ENCODE peak calls at places on chromosomes 3 and 15, in six cellular contexts. L is A549, G is HCT116, M is heart left ventricle, K is testis, N is H54. T is an unnamed sample.

GRCh38 chr3:172195393-172195754 is 156.0 kb downstream of the FNDC3B start:
- DNase-seq in L (no peak), G (no peak), M (no peak), K (no peak), N (no peak), T (no peak)

GRCh38 chr15:51576911-51577500 is 45.6 kb downstream of the DMXL2 start:
- DNase-seq in L (no peak), G (no peak), M (no peak), K (no peak), N (no peak), T (no peak)

GRCh38 chr3:111768571-111769100 is 90.4 kb upstream of the PHLDB2 start:
- DNase-seq in L (peak), G (peak), M (no peak), K (no peak), N (peak), T (no peak)

GRCh38 chr3:14467723-14468620 is 65.6 kb downstream of the SLC6A6 start:
- DNase-seq in L (peak), G (no peak), M (peak), K (peak), N (peak), T (peak)

GRCh38 chr3:65331730-65332129 is 643.9 kb upstream of the ADAMTS9 start:
- DNase-seq in L (no peak), G (no peak), M (no peak), K (no peak), N (no peak), T (no peak)

GRCh38 chr3:126474498-126475410 is 937 bp downstream of the ZXDC start:
- DNase-seq in L (peak), G (peak), M (peak), K (peak), N (peak), T (peak)

GRCh38 chr15:43406192-43406591 is 35.3 kb downstream of the TUBGCP4 start:
- DNase-seq in L (no peak), G (no peak), M (no peak), K (no peak), N (no peak), T (no peak)

GRCh38 chr3:61378321-61378720 is 127.1 kb upstream of the FHIT start:
- DNase-seq in L (no peak), G (no peak), M (no peak), K (no peak), N (no peak), T (no peak)

GRCh38 chr3:152269423-152270144 is 855 bp downstream of the MBNL1 start:
- DNase-seq in L (peak), G (no peak), M (peak), K (peak), N (no peak), T (peak)

GRCh38 chr3:76497636-76498035 is 542.3 kb upstream of the ROBO2 start:
- DNase-seq in L (no peak), G (no peak), M (no peak), K (no peak), N (peak), T (no peak)

GRCh38 chr15:35479423-35479822 is 66.5 kb downstream of the DPH6 start:
- DNase-seq in L (no peak), G (no peak), M (no peak), K (no peak), N (no peak), T (no peak)

GRCh38 chr15:58521293-58521991 is 89.7 kb downstream of the LIPC start:
- DNase-seq in L (peak), G (peak), M (peak), K (peak), N (peak), T (peak)

GRCh38 chr15:80856400-80856799 is 77.2 kb downstream of the CEMIP start:
- DNase-seq in L (peak), G (no peak), M (no peak), K (no peak), N (no peak), T (no peak)

GRCh38 chr3:144384241-144384979 is 412.8 kb downstream of the DIPK2A start:
- DNase-seq in L (no peak), G (no peak), M (no peak), K (no peak), N (no peak), T (no peak)

GRCh38 chr3:51353566-51354140 is 31.4 kb upstream of the MANF start:
- DNase-seq in L (no peak), G (no peak), M (no peak), K (no peak), N (no peak), T (no peak)

GRCh38 chr15:92891533-92892200 is 8.5 kb upstream of the CHD2 start:
- DNase-seq in L (no peak), G (no peak), M (no peak), K (no peak), N (no peak), T (no peak)
- TF ChIP-seq POLR2A in L (no peak), G (no peak), M (no peak), K (no peak), N (no peak), T (no peak)

DNA sequence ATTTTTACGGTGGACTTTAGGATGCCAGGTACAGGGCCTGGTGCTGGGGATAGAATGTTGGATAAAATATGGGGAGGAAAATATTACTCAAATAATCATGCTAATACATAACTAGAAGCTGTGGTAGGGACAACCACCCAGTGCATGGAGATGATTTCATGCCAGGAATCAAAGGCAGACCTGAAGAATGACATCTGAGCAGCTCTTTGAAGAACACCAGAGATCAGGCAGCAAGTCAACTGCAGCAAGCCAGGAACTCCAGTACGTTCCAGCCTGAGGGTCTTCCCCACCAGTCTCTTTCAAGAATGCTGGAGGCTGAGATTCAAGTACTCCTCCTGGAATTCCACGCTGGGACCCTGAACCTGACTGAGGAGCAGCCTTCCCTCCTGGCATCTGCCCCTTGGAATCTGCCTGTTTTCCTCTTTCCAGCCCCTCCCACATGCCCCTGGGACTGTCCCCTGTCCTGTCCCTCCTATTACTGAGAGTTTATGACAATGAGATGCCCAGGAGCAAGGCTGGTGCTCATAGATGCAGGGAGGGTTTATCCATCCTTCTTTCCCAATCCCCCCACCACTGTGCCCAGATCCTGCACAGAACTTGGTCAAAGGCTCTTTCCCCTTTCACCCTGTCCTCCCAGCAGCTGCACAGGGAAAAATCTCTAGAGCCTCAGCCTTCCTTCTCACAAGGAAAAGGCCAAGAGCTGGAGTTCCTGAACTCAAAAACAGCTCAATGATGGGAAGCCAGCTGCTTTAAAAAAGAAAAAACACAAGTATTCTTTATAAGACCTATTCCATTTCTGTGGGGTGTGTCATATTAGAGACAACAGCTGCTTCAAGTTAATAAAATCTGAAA is 68.0 kb downstream of the PDZRN3 start:
- DNase-seq in L (no peak), G (no peak), M (no peak), K (no peak), N (no peak), T (no peak)
- TF ChIP-seq POLR2A in L (no peak), G (no peak), M (no peak), K (no peak), N (no peak), T (no peak)

GRCh38 chr3:194139977-194140351 is 4.0 kb downstream of the HES1 start:
- DNase-seq in L (no peak), G (no peak), M (no peak), K (no peak), N (no peak), T (peak)

GRCh38 chr3:194142156-194142910 is 6.4 kb downstream of the HES1 start:
- DNase-seq in L (no peak), G (no peak), M (peak), K (peak), N (no peak), T (peak)

GRCh38 chr3:194139085-194139976 is 3.4 kb downstream of the HES1 start:
- DNase-seq in L (no peak), G (no peak), M (peak), K (peak), N (no peak), T (peak)

GRCh38 chr3:194140520-194141414 is 4.8 kb downstream of the HES1 start:
- DNase-seq in L (no peak), G (no peak), M (peak), K (peak), N (peak), T (peak)

DNA sequence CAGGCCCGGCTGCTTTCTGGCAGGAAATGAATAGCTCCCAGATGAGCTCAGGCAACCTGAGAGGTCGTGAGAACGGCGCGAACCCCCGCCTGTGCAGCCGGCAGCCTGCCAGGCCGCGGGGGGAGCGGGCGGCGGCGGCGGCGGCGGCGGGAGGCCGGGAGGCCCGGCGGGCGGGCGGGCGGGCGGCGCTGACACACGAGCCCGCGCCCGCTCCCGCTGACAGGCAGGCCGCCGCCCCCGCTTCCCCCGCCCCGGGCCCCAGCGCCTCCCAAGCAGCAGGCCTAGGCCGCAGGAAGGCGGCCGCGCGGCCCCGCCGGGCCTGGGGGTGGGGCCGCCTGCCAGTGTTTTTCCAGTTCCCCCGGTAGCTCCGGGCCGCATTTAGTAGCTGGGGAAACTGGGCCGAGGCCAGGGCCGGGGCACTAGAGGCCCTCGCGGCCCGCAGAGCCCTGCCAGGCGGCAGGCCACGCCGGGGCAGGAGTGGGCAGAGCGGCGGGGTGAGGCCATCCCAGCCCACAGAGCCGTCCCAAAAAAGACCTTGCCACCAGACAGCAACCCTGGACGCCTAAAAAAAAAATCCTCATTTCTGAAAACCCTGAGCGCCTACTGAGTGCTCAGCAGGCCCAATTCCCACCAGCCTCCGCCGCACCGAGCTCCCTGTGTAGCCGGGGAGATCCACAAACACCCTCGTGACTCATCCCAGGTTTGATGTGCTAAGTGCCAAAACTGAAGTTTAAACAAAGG is 5.6 kb downstream of the HES1 start:
- DNase-seq in L (peak), G (peak), M (peak), K (peak), N (peak), T (peak)
- TF ChIP-seq POLR2A in L (no peak), G (no peak), M (no peak), K (no peak), N (peak), T (peak)

DNA sequence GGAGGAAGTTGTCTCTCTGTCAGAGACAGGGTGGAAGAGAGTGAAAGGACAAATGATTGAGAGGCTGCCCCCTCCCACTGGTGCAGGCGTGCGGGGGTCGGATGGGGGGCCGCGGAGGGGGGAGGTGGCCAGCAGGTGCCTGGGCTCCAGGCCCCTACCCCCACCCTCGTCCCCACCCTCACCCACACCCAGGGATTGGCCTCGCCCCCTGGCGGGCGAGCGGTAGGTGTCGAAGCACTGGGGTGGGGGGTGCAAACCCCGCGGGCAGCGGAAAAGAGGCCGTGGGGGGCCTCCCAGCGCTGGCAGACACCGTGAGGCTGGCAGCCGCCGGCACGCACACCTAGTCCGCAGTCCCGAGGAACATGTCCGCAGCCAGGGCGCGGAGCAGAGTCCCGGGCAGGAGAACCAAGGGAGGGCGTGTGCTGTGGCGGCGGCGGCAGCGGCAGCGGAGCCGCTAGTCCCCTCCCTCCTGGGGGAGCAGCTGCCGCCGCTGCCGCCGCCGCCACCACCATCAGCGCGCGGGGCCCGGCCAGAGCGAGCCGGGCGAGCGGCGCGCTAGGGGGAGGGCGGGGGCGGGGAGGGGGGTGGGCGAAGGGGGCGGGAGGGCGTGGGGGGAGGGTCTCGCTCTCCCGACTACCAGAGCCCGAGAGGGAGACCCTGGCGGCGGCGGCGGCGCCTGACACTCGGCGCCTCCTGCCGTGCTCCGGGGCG is at the start of gene KAT2B:
- DNase-seq in L (peak), G (no peak), M (peak), K (peak), N (peak), T (peak)
- TF ChIP-seq POLR2A in L (no peak), G (no peak), M (no peak), K (no peak), N (no peak), T (peak)

DNA sequence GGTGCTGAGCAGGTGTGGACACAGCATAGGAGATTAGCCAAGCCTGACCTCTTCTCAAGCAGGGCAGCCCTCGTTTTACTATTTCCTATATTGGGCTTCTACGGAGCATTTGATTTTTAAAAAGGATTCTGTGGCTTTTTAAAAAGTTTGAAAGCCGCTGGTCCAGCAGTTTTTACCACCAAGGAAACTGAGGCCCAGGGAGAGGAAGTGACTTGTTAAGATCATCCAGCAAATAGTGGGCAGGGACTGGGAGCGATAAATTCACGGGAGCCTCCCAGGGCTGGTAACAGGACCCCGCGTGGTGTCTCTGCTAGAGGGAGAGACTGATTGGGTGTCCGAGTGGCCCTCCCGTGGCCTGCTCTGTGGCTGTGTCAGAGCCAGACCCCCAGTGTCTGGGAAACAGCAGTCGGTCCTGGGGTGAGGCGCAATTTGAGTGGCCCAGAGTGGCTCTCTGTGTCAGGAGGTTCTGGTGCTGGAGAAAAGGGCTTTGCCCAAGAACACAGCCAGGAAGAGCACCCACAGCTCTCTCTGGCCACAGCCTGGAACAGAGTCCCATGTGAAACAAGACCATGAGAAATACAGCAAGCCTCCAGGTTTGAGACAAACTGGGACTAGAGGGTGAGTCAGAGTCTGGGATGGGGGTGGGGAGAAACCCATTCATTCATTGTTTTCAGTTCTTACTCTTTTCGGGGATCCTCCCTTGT is 4.2 kb downstream of the FURIN start:
- DNase-seq in L (no peak), G (no peak), M (no peak), K (no peak), N (peak), T (peak)
- TF ChIP-seq POLR2A in L (no peak), G (no peak), M (no peak), K (no peak), N (peak), T (peak)